ENCODE peak calls at places on chromosomes 4 and X, in four cellular contexts. One of them, this sample, is unnamed.

GRCh38 chr4:87649980-87650379 is at the start of gene DMP1:
- DNase-seq in GM03348: no peak
- DNase-seq in B cell: no peak
- DNase-seq in OCI-LY7: no peak
- DNase-seq in this sample: no peak

GRCh38 chrX:153640045-153640686 is 6.8 kb upstream of the DUSP9 start:
- DNase-seq in GM03348: no peak
- DNase-seq in B cell: no peak
- DNase-seq in OCI-LY7: no peak
- DNase-seq in this sample: no peak

GRCh38 chr4:64777286-64777685 is 368.0 kb upstream of the TECRL start:
- DNase-seq in GM03348: no peak
- DNase-seq in B cell: no peak
- DNase-seq in OCI-LY7: no peak
- DNase-seq in this sample: no peak

GRCh38 chr4:141102367-141102766 is 30.9 kb downstream of the RNF150 start:
- DNase-seq in GM03348: peak; percentile 43
- DNase-seq in B cell: no peak
- DNase-seq in OCI-LY7: no peak
- DNase-seq in this sample: peak; percentile 18

GRCh38 chr4:41129128-41129754 is 85.1 kb downstream of the APBB2 start:
- DNase-seq in GM03348: no peak
- DNase-seq in B cell: no peak
- DNase-seq in OCI-LY7: no peak
- DNase-seq in this sample: no peak

GRCh38 chr4:185265942-185266341 is 56.5 kb downstream of the SNX25 start:
- DNase-seq in GM03348: no peak
- DNase-seq in B cell: no peak
- DNase-seq in OCI-LY7: peak; percentile 75
- DNase-seq in this sample: no peak

GRCh38 chr4:82201303-82201702 is 172.5 kb downstream of the HNRNPD start:
- DNase-seq in GM03348: no peak
- DNase-seq in B cell: no peak
- DNase-seq in OCI-LY7: no peak
- DNase-seq in this sample: no peak

GRCh38 chr4:156954598-156954997 is 17.0 kb downstream of the PDGFC start:
- DNase-seq in GM03348: no peak
- DNase-seq in B cell: no peak
- DNase-seq in OCI-LY7: no peak
- DNase-seq in this sample: no peak

GRCh38 chr4:80029364-80029763 is 43.7 kb downstream of the ANTXR2 start:
- DNase-seq in GM03348: no peak
- DNase-seq in B cell: no peak
- DNase-seq in OCI-LY7: no peak
- DNase-seq in this sample: no peak

GRCh38 chrX:25022499-25023325 is 6.9 kb upstream of the ARX start:
- DNase-seq in GM03348: no peak
- DNase-seq in B cell: no peak
- DNase-seq in OCI-LY7: no peak
- DNase-seq in this sample: no peak

GRCh38 chr4:113563691-113564378 is 197.7 kb downstream of the CAMK2D start:
- DNase-seq in GM03348: no peak
- DNase-seq in B cell: no peak
- DNase-seq in OCI-LY7: peak; percentile 55
- DNase-seq in this sample: no peak

GRCh38 chr4:108783666-108784463 is 21.0 kb upstream of the ETNPPL start:
- DNase-seq in GM03348: peak; percentile 20
- DNase-seq in B cell: no peak
- DNase-seq in OCI-LY7: peak; percentile 2
- DNase-seq in this sample: no peak

GRCh38 chrX:64739792-64740378 is 236.4 kb downstream of the ZC4H2 start:
- DNase-seq in GM03348: no peak
- DNase-seq in B cell: no peak
- DNase-seq in OCI-LY7: no peak
- DNase-seq in this sample: no peak

GRCh38 chr4:65968873-65969272 is 298.6 kb upstream of the EPHA5 start:
- DNase-seq in GM03348: no peak
- DNase-seq in B cell: no peak
- DNase-seq in OCI-LY7: no peak
- DNase-seq in this sample: no peak

GRCh38 chr4:159368320-159368719 is 265.4 kb downstream of the RAPGEF2 start:
- DNase-seq in GM03348: no peak
- DNase-seq in B cell: no peak
- DNase-seq in OCI-LY7: no peak
- DNase-seq in this sample: peak; percentile 21

GRCh38 chrX:46324166-46324565 is 221.1 kb downstream of the ZNF674 start:
- DNase-seq in GM03348: no peak
- DNase-seq in B cell: no peak
- DNase-seq in OCI-LY7: no peak
- DNase-seq in this sample: peak; percentile 6

GRCh38 chr4:10640535-10641159 is 43.9 kb downstream of the CLNK start:
- DNase-seq in GM03348: no peak
- DNase-seq in B cell: no peak
- DNase-seq in OCI-LY7: no peak
- DNase-seq in this sample: no peak

GRCh38 chr4:27062256-27062655 is 201.6 kb downstream of the STIM2 start:
- DNase-seq in GM03348: no peak
- DNase-seq in B cell: no peak
- DNase-seq in OCI-LY7: no peak
- DNase-seq in this sample: no peak

GRCh38 chr4:54661156-54661555 is 3.4 kb downstream of the KIT start:
- DNase-seq in GM03348: peak; percentile 57
- DNase-seq in B cell: no peak
- DNase-seq in OCI-LY7: no peak
- DNase-seq in this sample: peak; percentile 31

GRCh38 chrX:151920530-151920929 is 7.8 kb downstream of the MAGEA4 start:
- DNase-seq in GM03348: no peak
- DNase-seq in B cell: no peak
- DNase-seq in OCI-LY7: no peak
- DNase-seq in this sample: no peak

GRCh38 chr4:2535386-2536192 is 858 bp upstream of the FAM193A start:
- DNase-seq in GM03348: peak; percentile 52
- DNase-seq in B cell: peak; percentile 75
- DNase-seq in OCI-LY7: peak; percentile 84
- DNase-seq in this sample: peak; percentile 23

GRCh38 chr4:40992472-40993298 is 221.7 kb downstream of the APBB2 start:
- DNase-seq in GM03348: peak; percentile 63
- DNase-seq in B cell: no peak
- DNase-seq in OCI-LY7: peak; percentile 90
- DNase-seq in this sample: peak; percentile 17

GRCh38 chr4:100299019-100299418 is 108.8 kb upstream of the DDIT4L start:
- DNase-seq in GM03348: peak; percentile 77
- DNase-seq in B cell: no peak
- DNase-seq in OCI-LY7: no peak
- DNase-seq in this sample: peak; percentile 24

GRCh38 chr4:6761540-6762243 is 20.8 kb upstream of the KIAA0232 start:
- DNase-seq in GM03348: no peak
- DNase-seq in B cell: no peak
- DNase-seq in OCI-LY7: no peak
- DNase-seq in this sample: peak; percentile 53

GRCh38 chrX:41677183-41677582 is 11.6 kb upstream of the GPR34 start:
- DNase-seq in GM03348: no peak
- DNase-seq in B cell: no peak
- DNase-seq in OCI-LY7: no peak
- DNase-seq in this sample: no peak

GRCh38 chrX:8845060-8845459 is 43.9 kb upstream of the FAM9A start:
- DNase-seq in GM03348: peak; percentile 30
- DNase-seq in B cell: no peak
- DNase-seq in OCI-LY7: no peak
- DNase-seq in this sample: peak; percentile 38

GRCh38 chrX:123291623-123292022 is 107.5 kb downstream of the GRIA3 start:
- DNase-seq in GM03348: no peak
- DNase-seq in B cell: no peak
- DNase-seq in OCI-LY7: no peak
- DNase-seq in this sample: no peak

GRCh38 chrX:87409113-87409841 is 108.3 kb upstream of the KLHL4 start:
- DNase-seq in GM03348: no peak
- DNase-seq in B cell: no peak
- DNase-seq in OCI-LY7: no peak
- DNase-seq in this sample: peak; percentile 86

GRCh38 chr4:99679204-99679603 is 21.6 kb upstream of the C4orf54 start:
- DNase-seq in GM03348: no peak
- DNase-seq in B cell: no peak
- DNase-seq in OCI-LY7: no peak
- DNase-seq in this sample: no peak

GRCh38 chrX:47361538-47362511 is 8.6 kb upstream of the ZNF157 start:
- DNase-seq in GM03348: peak; percentile 60
- DNase-seq in B cell: peak; percentile 88
- DNase-seq in OCI-LY7: peak; percentile 93
- DNase-seq in this sample: peak; percentile 76

GRCh38 chr4:37951465-37952352 is 8.5 kb upstream of the PTTG2 start:
- DNase-seq in GM03348: no peak
- DNase-seq in B cell: no peak
- DNase-seq in OCI-LY7: no peak
- DNase-seq in this sample: no peak